ENCODE peak calls at places on chromosomes 6 and 20, in five cellular contexts. O is NB4, Q is NCI-H2107, S is fibroblast of the aortic adventitia, I is RWPE1. B is an unnamed sample.

GRCh38 chr20:7775072-7775471 is 165.2 kb downstream of the HAO1 start:
- DNase-seq in O (no peak), Q (no peak), S (peak), I (no peak), B (no peak)

GRCh38 chr6:167524720-167525119 is 199.8 kb downstream of the TTLL2 start:
- DNase-seq in O (no peak), Q (no peak), S (no peak), I (no peak), B (no peak)

GRCh38 chr20:32594204-32594603 is 9.1 kb upstream of the NOL4L start:
- DNase-seq in O (no peak), Q (no peak), S (no peak), I (no peak), B (no peak)

GRCh38 chr6:134746125-134746524 is 203.8 kb downstream of the ALDH8A1 start:
- DNase-seq in O (no peak), Q (no peak), S (no peak), I (no peak), B (no peak)

GRCh38 chr20:31967830-31968249 is at the start of gene XKR7:
- DNase-seq in O (peak), Q (no peak), S (no peak), I (no peak), B (no peak)

GRCh38 chr20:31712112-31712553 is 10.5 kb downstream of the BCL2L1 start:
- DNase-seq in O (no peak), Q (no peak), S (no peak), I (no peak), B (no peak)

GRCh38 chr6:48916523-48917050 is 546.5 kb downstream of the MMUT start:
- DNase-seq in O (no peak), Q (no peak), S (no peak), I (no peak), B (no peak)

GRCh38 chr6:128275030-128275429 is 245.4 kb downstream of the PTPRK start:
- DNase-seq in O (no peak), Q (no peak), S (peak), I (no peak), B (no peak)

GRCh38 chr6:38552136-38552535 is 87.6 kb downstream of the BTBD9 start:
- DNase-seq in O (peak), Q (no peak), S (no peak), I (no peak), B (no peak)

GRCh38 chr20:44746367-44747165 is 901 bp downstream of the KCNK15 start:
- DNase-seq in O (no peak), Q (no peak), S (no peak), I (no peak), B (no peak)

GRCh38 chr20:23637282-23638221 is at the start of gene CST3:
- DNase-seq in O (peak), Q (peak), S (peak), I (peak), B (peak)

GRCh38 chr6:165976705-165977104 is 190.9 kb downstream of the TBXT start:
- DNase-seq in O (no peak), Q (no peak), S (no peak), I (no peak), B (no peak)

B was measured in Peyer's patch.